ENCODE peak calls at places on chromosome 5, in five cellular contexts. One of them, this sample, is unnamed.

GRCh38 chr5:22649076-22649475 is 204.1 kb downstream of the CDH12 start:
- DNase-seq in fibroblast of pulmonary artery: peak
- DNase-seq in endothelial cell: no peak
- DNase-seq in GM12865: no peak
- DNase-seq in H9: no peak
- DNase-seq in this sample: peak

GRCh38 chr5:139808481-139809330 is 13.1 kb downstream of the PSD2 start:
- DNase-seq in fibroblast of pulmonary artery: peak
- DNase-seq in endothelial cell: peak
- DNase-seq in GM12865: peak
- DNase-seq in H9: peak
- DNase-seq in this sample: peak

GRCh38 chr5:31193026-31193425 is 460 bp upstream of the CDH6 start:
- DNase-seq in fibroblast of pulmonary artery: no peak
- DNase-seq in endothelial cell: no peak
- DNase-seq in GM12865: no peak
- DNase-seq in H9: no peak
- DNase-seq in this sample: no peak

GRCh38 chr5:115543931-115544370 is 624 bp downstream of the FEM1C start:
- DNase-seq in fibroblast of pulmonary artery: peak
- DNase-seq in endothelial cell: peak
- DNase-seq in GM12865: peak
- DNase-seq in H9: no peak
- DNase-seq in this sample: no peak

GRCh38 chr5:123659495-123659894 is 147.5 kb downstream of the CSNK1G3 start:
- DNase-seq in fibroblast of pulmonary artery: peak
- DNase-seq in endothelial cell: no peak
- DNase-seq in GM12865: no peak
- DNase-seq in H9: no peak
- DNase-seq in this sample: no peak

GRCh38 chr5:55868846-55869245 is 17.7 kb downstream of the IL31RA start:
- DNase-seq in fibroblast of pulmonary artery: peak
- DNase-seq in endothelial cell: no peak
- DNase-seq in GM12865: no peak
- DNase-seq in H9: no peak
- DNase-seq in this sample: peak

GRCh38 chr5:100761192-100761591 is 141.9 kb downstream of the ST8SIA4 start:
- DNase-seq in fibroblast of pulmonary artery: peak
- DNase-seq in endothelial cell: no peak
- DNase-seq in GM12865: no peak
- DNase-seq in H9: no peak
- DNase-seq in this sample: no peak

GRCh38 chr5:135245521-135246499 is 153.2 kb downstream of the MACROH2A1 start:
- DNase-seq in fibroblast of pulmonary artery: peak
- DNase-seq in endothelial cell: peak
- DNase-seq in GM12865: no peak
- DNase-seq in H9: peak
- DNase-seq in this sample: peak

GRCh38 chr5:119578937-119579336 is 50.4 kb upstream of the FAM170A start:
- DNase-seq in fibroblast of pulmonary artery: peak
- DNase-seq in endothelial cell: peak
- DNase-seq in GM12865: peak
- DNase-seq in H9: peak
- DNase-seq in this sample: peak
- TF ChIP-seq CTCF in fibroblast of pulmonary artery: no peak
- TF ChIP-seq CTCF in endothelial cell: peak
- TF ChIP-seq CTCF in GM12865: peak
- TF ChIP-seq CTCF in H9: peak
- TF ChIP-seq CTCF in this sample: peak

DNA sequence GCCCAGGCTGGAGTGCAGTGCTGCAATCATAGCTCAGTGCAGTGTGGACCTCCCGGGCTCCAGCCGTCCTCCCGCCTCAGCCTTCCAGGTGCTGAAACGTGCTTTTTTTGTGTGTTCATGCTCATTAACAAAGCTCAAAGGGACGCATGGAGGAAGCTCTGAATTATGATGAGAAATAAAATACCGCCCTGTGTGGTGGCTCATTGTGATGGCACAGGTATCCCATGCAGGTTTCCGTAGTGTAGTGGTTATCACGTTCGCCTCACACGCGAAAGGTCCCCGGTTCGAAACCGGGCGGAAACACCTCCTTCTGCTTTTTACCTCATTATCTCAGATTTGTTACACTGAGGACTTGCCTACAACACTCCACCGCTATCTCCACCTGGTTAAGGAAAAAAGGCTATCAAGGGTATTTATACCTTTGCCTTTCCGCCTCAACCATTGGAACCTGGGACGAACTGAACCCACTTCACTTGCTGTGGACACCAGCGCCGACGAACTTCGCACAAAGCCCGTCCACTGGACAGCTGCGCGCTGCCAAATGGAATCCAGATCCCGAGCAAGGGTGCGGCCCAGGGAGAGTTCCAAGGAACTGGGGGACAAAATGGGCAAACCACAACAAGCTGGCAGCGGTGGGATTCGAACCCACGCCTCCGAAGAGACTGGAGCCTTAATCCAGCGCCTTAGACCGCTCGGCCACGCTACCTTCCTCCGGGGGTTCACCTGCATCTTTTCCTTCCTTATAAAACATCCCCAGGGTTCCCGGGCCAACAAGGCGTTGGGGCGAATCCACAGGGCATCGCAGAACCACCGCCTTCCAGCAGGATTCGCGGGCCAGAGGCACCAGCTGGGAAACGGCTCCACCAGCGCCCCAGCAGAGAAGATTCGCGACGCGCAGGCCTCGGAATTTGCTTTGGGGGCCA is 26.3 kb downstream of the OR2V2 start:
- DNase-seq in fibroblast of pulmonary artery: peak
- DNase-seq in endothelial cell: no peak
- DNase-seq in GM12865: peak
- DNase-seq in H9: peak
- DNase-seq in this sample: peak
- TF ChIP-seq CTCF in fibroblast of pulmonary artery: no peak
- TF ChIP-seq CTCF in endothelial cell: no peak
- TF ChIP-seq CTCF in GM12865: no peak
- TF ChIP-seq CTCF in H9: peak
- TF ChIP-seq CTCF in this sample: no peak

GRCh38 chr5:38883842-38884241 is 38.0 kb downstream of the OSMR start:
- DNase-seq in fibroblast of pulmonary artery: no peak
- DNase-seq in endothelial cell: no peak
- DNase-seq in GM12865: no peak
- DNase-seq in H9: no peak
- DNase-seq in this sample: no peak
- TF ChIP-seq CTCF in fibroblast of pulmonary artery: no peak
- TF ChIP-seq CTCF in endothelial cell: no peak
- TF ChIP-seq CTCF in GM12865: no peak
- TF ChIP-seq CTCF in H9: no peak
- TF ChIP-seq CTCF in this sample: no peak

GRCh38 chr5:78420548-78420947 is 60.1 kb downstream of the SCAMP1 start:
- DNase-seq in fibroblast of pulmonary artery: no peak
- DNase-seq in endothelial cell: no peak
- DNase-seq in GM12865: no peak
- DNase-seq in H9: no peak
- DNase-seq in this sample: no peak
- TF ChIP-seq CTCF in fibroblast of pulmonary artery: no peak
- TF ChIP-seq CTCF in endothelial cell: no peak
- TF ChIP-seq CTCF in GM12865: no peak
- TF ChIP-seq CTCF in H9: no peak
- TF ChIP-seq CTCF in this sample: no peak

DNA sequence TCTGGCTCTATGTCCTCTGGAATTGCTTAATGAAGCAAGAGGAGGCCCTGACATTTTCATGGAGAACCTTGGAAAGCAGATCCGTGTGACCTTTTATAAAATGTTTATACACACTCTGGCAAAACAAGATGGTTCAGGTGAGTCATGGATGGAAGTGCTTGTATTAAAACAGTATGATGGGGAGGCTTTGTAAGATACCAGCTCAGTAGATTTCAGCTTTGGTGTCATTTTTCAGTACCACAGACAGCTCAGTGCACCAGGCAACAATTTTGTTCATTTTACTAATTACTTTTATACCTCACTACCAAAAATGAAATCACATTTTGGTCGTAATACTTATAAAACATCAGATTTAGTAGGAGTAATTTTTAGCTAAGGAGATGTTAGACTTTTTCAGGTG is 5.2 kb downstream of the KCNN2 start:
- DNase-seq in fibroblast of pulmonary artery: peak
- DNase-seq in endothelial cell: no peak
- DNase-seq in GM12865: no peak
- DNase-seq in H9: no peak
- DNase-seq in this sample: no peak
- TF ChIP-seq CTCF in fibroblast of pulmonary artery: no peak
- TF ChIP-seq CTCF in endothelial cell: no peak
- TF ChIP-seq CTCF in GM12865: no peak
- TF ChIP-seq CTCF in H9: no peak
- TF ChIP-seq CTCF in this sample: no peak

GRCh38 chr5:149961186-149961685 is 678 bp downstream of the SLC26A2 start:
- DNase-seq in fibroblast of pulmonary artery: no peak
- DNase-seq in endothelial cell: no peak
- DNase-seq in GM12865: no peak
- DNase-seq in H9: no peak
- DNase-seq in this sample: no peak

GRCh38 chr5:149962601-149963300 is 2.2 kb downstream of the SLC26A2 start:
- DNase-seq in fibroblast of pulmonary artery: no peak
- DNase-seq in endothelial cell: no peak
- DNase-seq in GM12865: no peak
- DNase-seq in H9: no peak
- DNase-seq in this sample: no peak

GRCh38 chr5:149959406-149960236 is 937 bp upstream of the SLC26A2 start:
- DNase-seq in fibroblast of pulmonary artery: peak
- DNase-seq in endothelial cell: peak
- DNase-seq in GM12865: peak
- DNase-seq in H9: peak
- DNase-seq in this sample: peak

GRCh38 chr5:149962040-149962439 is 1.5 kb downstream of the SLC26A2 start:
- DNase-seq in fibroblast of pulmonary artery: peak
- DNase-seq in endothelial cell: peak
- DNase-seq in GM12865: peak
- DNase-seq in H9: no peak
- DNase-seq in this sample: no peak

GRCh38 chr5:149960272-149961185 is at the start of gene SLC26A2:
- DNase-seq in fibroblast of pulmonary artery: peak
- DNase-seq in endothelial cell: peak
- DNase-seq in GM12865: peak
- DNase-seq in H9: peak
- DNase-seq in this sample: peak
- TF ChIP-seq CTCF in fibroblast of pulmonary artery: no peak
- TF ChIP-seq CTCF in endothelial cell: no peak
- TF ChIP-seq CTCF in GM12865: no peak
- TF ChIP-seq CTCF in H9: peak
- TF ChIP-seq CTCF in this sample: no peak

DNA sequence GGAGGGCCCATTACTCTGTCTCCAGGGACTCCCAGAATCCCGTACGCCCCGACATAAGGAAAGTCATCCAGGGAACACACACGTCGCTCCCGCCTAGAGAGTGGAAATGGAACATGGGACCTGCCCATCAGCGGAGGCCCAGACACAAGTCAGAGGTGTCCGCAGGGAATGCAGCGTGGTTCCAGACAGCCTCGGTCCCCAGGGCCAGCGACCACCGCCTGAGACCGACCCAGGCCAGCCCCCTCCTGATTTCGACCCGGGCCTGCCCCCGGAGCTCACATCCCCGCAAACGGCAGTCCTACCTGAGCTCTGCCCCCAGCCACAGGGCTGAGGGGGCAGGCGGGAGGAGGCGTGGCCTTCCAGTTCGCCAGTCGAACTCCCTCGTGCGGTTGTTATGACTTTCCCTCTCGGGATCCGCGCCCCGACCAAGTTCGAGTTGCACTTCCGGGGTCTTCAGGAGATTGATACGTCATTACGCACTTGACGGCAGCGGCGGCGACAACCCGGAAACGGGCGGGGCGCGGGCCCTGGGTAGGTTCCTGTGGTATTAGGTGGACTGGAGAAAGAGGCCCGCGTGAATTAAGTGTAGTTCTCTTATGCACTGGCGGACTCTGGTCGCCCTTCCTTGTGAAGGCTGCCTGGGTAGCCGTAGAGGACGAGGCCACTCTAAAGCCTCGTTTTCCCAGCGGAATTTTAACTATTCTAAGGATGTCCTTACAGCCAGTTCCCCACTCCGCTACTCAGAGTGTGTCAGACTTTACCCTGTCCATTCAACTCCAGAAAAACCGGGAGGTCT is 370.0 kb upstream of the POU5F2 start:
- DNase-seq in fibroblast of pulmonary artery: peak
- DNase-seq in endothelial cell: peak
- DNase-seq in GM12865: peak
- DNase-seq in H9: peak
- DNase-seq in this sample: peak
- TF ChIP-seq CTCF in fibroblast of pulmonary artery: peak
- TF ChIP-seq CTCF in endothelial cell: no peak
- TF ChIP-seq CTCF in GM12865: no peak
- TF ChIP-seq CTCF in H9: peak
- TF ChIP-seq CTCF in this sample: no peak

GRCh38 chr5:153755913-153756500 is 265.5 kb downstream of the GRIA1 start:
- DNase-seq in fibroblast of pulmonary artery: no peak
- DNase-seq in endothelial cell: no peak
- DNase-seq in GM12865: no peak
- DNase-seq in H9: no peak
- DNase-seq in this sample: no peak

GRCh38 chr5:153753645-153754432 is 263.4 kb downstream of the GRIA1 start:
- DNase-seq in fibroblast of pulmonary artery: no peak
- DNase-seq in endothelial cell: no peak
- DNase-seq in GM12865: no peak
- DNase-seq in H9: no peak
- DNase-seq in this sample: no peak

GRCh38 chr5:153752890-153753289 is 262.4 kb downstream of the GRIA1 start:
- DNase-seq in fibroblast of pulmonary artery: peak
- DNase-seq in endothelial cell: no peak
- DNase-seq in GM12865: no peak
- DNase-seq in H9: no peak
- DNase-seq in this sample: no peak

DNA sequence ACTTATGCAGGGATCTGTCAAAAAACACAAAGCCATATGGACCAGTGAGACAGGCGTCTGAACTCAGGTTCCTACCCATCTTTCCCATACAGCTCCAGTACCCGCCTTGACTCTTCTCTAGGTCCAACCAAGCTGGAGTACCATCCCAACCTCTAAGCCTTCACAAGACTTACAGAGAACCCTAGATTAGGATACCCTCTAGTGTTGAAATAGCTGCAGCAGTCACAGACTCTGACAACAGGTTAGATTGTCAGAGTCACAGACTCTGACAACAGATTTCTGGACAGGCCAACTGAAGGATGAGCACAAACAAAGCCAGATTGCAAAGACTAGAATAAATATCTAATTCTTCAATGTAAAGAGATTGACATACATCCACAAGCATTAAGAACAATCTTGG is 266.1 kb downstream of the GRIA1 start:
- DNase-seq in fibroblast of pulmonary artery: peak
- DNase-seq in endothelial cell: no peak
- DNase-seq in GM12865: no peak
- DNase-seq in H9: no peak
- DNase-seq in this sample: no peak
- TF ChIP-seq CTCF in fibroblast of pulmonary artery: peak
- TF ChIP-seq CTCF in endothelial cell: no peak
- TF ChIP-seq CTCF in GM12865: no peak
- TF ChIP-seq CTCF in H9: peak
- TF ChIP-seq CTCF in this sample: no peak

GRCh38 chr5:34656001-34656699 is at the start of gene RAI14:
- DNase-seq in fibroblast of pulmonary artery: peak
- DNase-seq in endothelial cell: peak
- DNase-seq in GM12865: peak
- DNase-seq in H9: peak
- DNase-seq in this sample: peak
- TF ChIP-seq CTCF in fibroblast of pulmonary artery: no peak
- TF ChIP-seq CTCF in endothelial cell: no peak
- TF ChIP-seq CTCF in GM12865: peak
- TF ChIP-seq CTCF in H9: no peak
- TF ChIP-seq CTCF in this sample: no peak